ENCODE peak calls at places on chromosomes 2 and 18, in five cellular contexts. S is upper lobe of right lung, W is tibial artery, Z is neural progenitor cell, B is SJSA1. E is an unnamed sample.

GRCh38 chr2:26298638-26299393 is 47.1 kb upstream of the SELENOI start:
- DNase-seq in S (no peak), W (peak; percentile 77), Z (peak; percentile 49), B (peak; percentile 58), E (peak; percentile 67)

GRCh38 chr2:133523406-133523805 is 44.9 kb downstream of the NCKAP5 start:
- DNase-seq in S (no peak), W (no peak), Z (no peak), B (no peak), E (no peak)

GRCh38 chr2:45000921-45001628 is 8.2 kb downstream of the SIX2 start:
- DNase-seq in S (no peak), W (no peak), Z (peak; percentile 73), B (no peak), E (no peak)

GRCh38 chr18:3540805-3541548 is 91.0 kb downstream of the TGIF1 start:
- DNase-seq in S (no peak), W (no peak), Z (no peak), B (no peak), E (no peak)

GRCh38 chr18:42157878-42158277 is 202.8 kb downstream of the PIK3C3 start:
- DNase-seq in S (no peak), W (no peak), Z (no peak), B (no peak), E (no peak)

GRCh38 chr2:71609958-71610357 is 156.6 kb downstream of the DYSF start:
- DNase-seq in S (no peak), W (no peak), Z (no peak), B (peak; percentile 52), E (no peak)

GRCh38 chr18:52312321-52312720 is 27.7 kb upstream of the DCC start:
- DNase-seq in S (no peak), W (no peak), Z (no peak), B (no peak), E (no peak)

GRCh38 chr2:185618630-185619029 is 120.0 kb upstream of the FSIP2 start:
- DNase-seq in S (no peak), W (no peak), Z (peak; percentile 23), B (no peak), E (no peak)

GRCh38 chr2:161710131-161710915 is 86.1 kb downstream of the SLC4A10 start:
- DNase-seq in S (no peak), W (no peak), Z (no peak), B (no peak), E (no peak)

GRCh38 chr2:88590998-88591613 is 36.2 kb downstream of the EIF2AK3 start:
- DNase-seq in S (no peak), W (no peak), Z (peak; percentile 69), B (peak; percentile 34), E (peak; percentile 44)

GRCh38 chr18:11520536-11520935 is 88.9 kb upstream of the SLC35G4 start:
- DNase-seq in S (no peak), W (no peak), Z (no peak), B (no peak), E (no peak)

GRCh38 chr2:234500394-234501006 is 3.6 kb upstream of the ARL4C start:
- DNase-seq in S (peak; percentile 74), W (no peak), Z (peak; percentile 53), B (peak; percentile 46), E (peak; percentile 79)

GRCh38 chr2:119233326-119234020 is 9.8 kb downstream of the STEAP3 start:
- DNase-seq in S (no peak), W (no peak), Z (no peak), B (peak; percentile 24), E (no peak)

GRCh38 chr2:55165567-55165966 is 66.5 kb downstream of the CLHC1 start:
- DNase-seq in S (no peak), W (no peak), Z (no peak), B (no peak), E (no peak)

GRCh38 chr18:79935499-79935898 is 16.0 kb downstream of the SLC66A2 start:
- DNase-seq in S (no peak), W (peak; percentile 23), Z (no peak), B (no peak), E (no peak)

GRCh38 chr2:116749994-116750393 is 1064.5 kb upstream of the DDX18 start:
- DNase-seq in S (no peak), W (no peak), Z (no peak), B (no peak), E (no peak)

GRCh38 chr2:63698825-63699548 is 110.2 kb downstream of the MDH1 start:
- DNase-seq in S (no peak), W (peak; percentile 81), Z (peak; percentile 63), B (peak; percentile 79), E (peak; percentile 16)

GRCh38 chr2:63700276-63700675 is 111.5 kb downstream of the MDH1 start:
- DNase-seq in S (no peak), W (no peak), Z (no peak), B (no peak), E (no peak)

GRCh38 chr2:63701406-63701805 is 112.6 kb downstream of the MDH1 start:
- DNase-seq in S (no peak), W (no peak), Z (no peak), B (no peak), E (no peak)

GRCh38 chr2:63697160-63697559 is 108.4 kb downstream of the MDH1 start:
- DNase-seq in S (no peak), W (no peak), Z (no peak), B (no peak), E (no peak)

GRCh38 chr2:63699549-63699839 is 110.7 kb downstream of the MDH1 start:
- DNase-seq in S (no peak), W (no peak), Z (no peak), B (peak; percentile 48), E (no peak)
- H3K27ac ChIP-seq in S (no peak overlapping the region), W (peak overlapping the region; percentile 53), Z (no peak overlapping the region), B (peak overlapping the region; percentile 44), E (no peak overlapping the region)

DNA sequence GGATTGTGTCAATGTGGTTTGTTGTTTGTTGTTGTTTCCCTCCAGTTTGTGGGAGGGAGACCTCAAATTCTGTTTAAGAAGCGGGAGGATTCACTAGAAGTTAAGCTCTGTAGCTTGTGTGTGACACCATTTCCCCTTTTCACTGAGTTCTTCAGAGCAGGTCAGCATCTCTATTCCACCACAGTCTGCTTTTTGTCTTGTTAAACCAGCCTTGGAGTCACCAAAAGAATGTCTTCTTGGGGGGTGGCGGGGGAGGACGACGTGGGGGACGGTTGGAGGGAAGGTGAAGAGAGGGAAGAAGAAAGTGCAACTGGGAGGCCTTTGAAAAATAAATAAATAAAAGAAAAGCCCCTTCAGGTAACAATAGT is 2.3 kb upstream of the BCL11A start:
- DNase-seq in S (no peak), W (no peak), Z (peak; percentile 48), B (no peak), E (no peak)
- H3K4me1 ChIP-seq in S (peaks cover 44% of the 10 kb centered on the region), W (no peaks in the 10 kb centered on the region), Z (peaks cover 39% of the 10 kb centered on the region), B (peaks cover 26% of the 10 kb centered on the region), E (peaks cover 26% of the 10 kb centered on the region)

GRCh38 chr2:110837421-110838409 is 105.3 kb downstream of the ACOXL start:
- DNase-seq in S (no peak), W (no peak), Z (peak; percentile 91), B (no peak), E (no peak)

GRCh38 chr2:110840508-110840907 is 108.1 kb downstream of the ACOXL start:
- DNase-seq in S (no peak), W (no peak), Z (no peak), B (no peak), E (no peak)

GRCh38 chr2:110843496-110843895 is 111.1 kb downstream of the ACOXL start:
- DNase-seq in S (no peak), W (no peak), Z (no peak), B (no peak), E (no peak)

GRCh38 chr2:110838657-110839357 is 106.4 kb downstream of the ACOXL start:
- DNase-seq in S (no peak), W (no peak), Z (no peak), B (no peak), E (no peak)

DNA sequence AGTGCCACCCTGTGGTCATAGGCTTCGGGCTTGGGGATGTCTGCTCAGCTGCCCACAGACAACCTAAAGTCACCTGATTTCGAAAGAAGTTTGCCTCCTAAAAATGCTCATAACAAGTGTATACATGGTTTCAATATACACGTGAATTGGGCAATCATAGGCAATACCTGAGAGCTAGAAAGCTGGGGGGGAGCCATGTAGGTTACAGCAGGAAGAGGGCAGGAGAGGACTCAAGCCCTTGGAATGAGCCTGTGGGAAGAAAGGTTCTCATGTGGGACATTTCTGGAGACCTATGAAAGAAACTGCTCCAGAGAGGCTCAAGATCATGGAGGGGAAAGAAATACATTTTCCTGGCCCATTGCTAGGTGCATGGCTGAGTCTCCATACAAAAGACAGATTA is 109.7 kb downstream of the ACOXL start:
- DNase-seq in S (no peak), W (no peak), Z (no peak), B (no peak), E (no peak)
- H3K27ac ChIP-seq in S (no peak overlapping the region), W (no peak overlapping the region), Z (no peak overlapping the region), B (no peak overlapping the region), E (no peak overlapping the region)

GRCh38 chr18:13614318-13614643 is 112.1 kb downstream of the FAM210A start:
- DNase-seq in S (no peak), W (no peak), Z (no peak), B (no peak), E (no peak)
- H3K4me1 ChIP-seq in S (peaks cover 24% of the 10 kb centered on the region), W (no peaks in the 10 kb centered on the region), Z (peaks cover 15% of the 10 kb centered on the region), B (peaks cover 14% of the 10 kb centered on the region), E (peaks cover 41% of the 10 kb centered on the region)

DNA sequence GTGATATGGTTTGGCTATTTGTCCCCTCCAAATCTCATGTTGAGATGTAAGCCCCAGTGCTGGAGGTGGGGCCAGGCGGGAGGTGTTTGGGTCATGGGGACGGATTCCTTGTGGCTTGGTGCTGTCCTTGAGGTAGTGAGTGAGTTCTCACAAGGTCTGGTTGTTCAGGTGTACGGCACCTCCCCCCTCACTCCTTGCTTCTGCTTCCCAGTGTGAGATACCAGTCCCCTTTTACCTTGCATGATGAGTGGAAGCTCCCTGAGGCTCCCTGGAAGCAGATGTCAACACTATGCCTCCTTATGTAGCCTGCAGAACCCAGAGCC is 232.6 kb downstream of the LDLRAD4 start:
- DNase-seq in S (no peak), W (peak; percentile 52), Z (no peak), B (no peak), E (no peak)
- H3K27ac ChIP-seq in S (no peak overlapping the region), W (peak overlapping the region; percentile 28), Z (no peak overlapping the region), B (no peak overlapping the region), E (no peak overlapping the region)